ENCODE peak calls at places on chromosome 18, in six cellular contexts. M is H1, V is K562, O is GM12878, S is GM23338, U is HepG2. R is an unnamed sample.

GRCh38 chr18:50429207-50429948 is 54.5 kb downstream of the SKA1 start:
- DNase-seq in V (peak; percentile 45), O (no peak), M (no peak), U (peak; percentile 18), S (peak; percentile 76), R (no peak)

GRCh38 chr18:24231773-24232735 is 93.2 kb downstream of the CABYR start:
- DNase-seq in S (no peak), U (no peak), V (no peak), M (no peak), O (no peak), R (no peak)

GRCh38 chr18:56003009-56003408 is 415.0 kb upstream of the TCF4 start:
- DNase-seq in O (no peak), M (no peak), S (no peak), U (no peak), V (no peak), R (no peak)

GRCh38 chr18:31217455-31217854 is 54.8 kb upstream of the DSC1 start:
- DNase-seq in O (no peak), M (no peak), U (no peak), S (no peak), V (no peak), R (no peak)

GRCh38 chr18:27808678-27809077 is 368.3 kb downstream of the CDH2 start:
- DNase-seq in V (no peak), M (no peak), O (no peak), U (no peak), S (no peak), R (no peak)

GRCh38 chr18:64238076-64238475 is 89.2 kb upstream of the LINC00305 start:
- DNase-seq in S (no peak), M (no peak), V (no peak), O (no peak), U (no peak), R (no peak)

GRCh38 chr18:53798516-53798915 is 426.0 kb downstream of the MBD2 start:
- DNase-seq in S (no peak), V (no peak), M (no peak), O (no peak), U (no peak), R (no peak)

GRCh38 chr18:5173216-5173615 is 23.8 kb downstream of the AKAIN1 start:
- DNase-seq in M (no peak), U (no peak), O (no peak), S (no peak), V (no peak), R (no peak)

GRCh38 chr18:63775166-63775730 is at the start of gene SERPINB7:
- DNase-seq in S (no peak), U (no peak), O (no peak), M (no peak), V (no peak), R (no peak)

GRCh38 chr18:60838677-60839076 is 466.1 kb upstream of the MC4R start:
- DNase-seq in V (no peak), S (no peak), U (no peak), O (no peak), M (no peak), R (no peak)

GRCh38 chr18:32661486-32662299 is 111.1 kb downstream of the KLHL14 start:
- DNase-seq in O (no peak), U (no peak), M (no peak), S (no peak), V (no peak), R (no peak)

GRCh38 chr18:42192251-42193248 is 237.5 kb downstream of the PIK3C3 start:
- DNase-seq in M (no peak), U (peak; percentile 85), S (no peak), O (no peak), V (no peak), R (no peak)

GRCh38 chr18:57436193-57436964 is 1.2 kb downstream of the ONECUT2 start:
- DNase-seq in S (peak; percentile 52), O (no peak), M (peak; percentile 61), V (no peak), U (no peak), R (peak; percentile 33)

GRCh38 chr18:69898241-69898861 is 49.3 kb downstream of the CD226 start:
- DNase-seq in U (peak; percentile 18), M (no peak), O (no peak), V (no peak), S (no peak), R (no peak)

GRCh38 chr18:43592268-43592667 is 315.0 kb upstream of the SYT4 start:
- DNase-seq in U (no peak), V (no peak), M (no peak), S (no peak), O (no peak), R (no peak)

GRCh38 chr18:57444301-57444759 is 9.2 kb downstream of the ONECUT2 start:
- DNase-seq in V (no peak), U (no peak), S (peak; percentile 15), M (no peak), O (no peak), R (no peak)

GRCh38 chr18:76351961-76352581 is 143.0 kb downstream of the ZNF516 start:
- DNase-seq in M (no peak), U (peak; percentile 80), S (peak; percentile 40), O (no peak), V (no peak), R (no peak)

DNA sequence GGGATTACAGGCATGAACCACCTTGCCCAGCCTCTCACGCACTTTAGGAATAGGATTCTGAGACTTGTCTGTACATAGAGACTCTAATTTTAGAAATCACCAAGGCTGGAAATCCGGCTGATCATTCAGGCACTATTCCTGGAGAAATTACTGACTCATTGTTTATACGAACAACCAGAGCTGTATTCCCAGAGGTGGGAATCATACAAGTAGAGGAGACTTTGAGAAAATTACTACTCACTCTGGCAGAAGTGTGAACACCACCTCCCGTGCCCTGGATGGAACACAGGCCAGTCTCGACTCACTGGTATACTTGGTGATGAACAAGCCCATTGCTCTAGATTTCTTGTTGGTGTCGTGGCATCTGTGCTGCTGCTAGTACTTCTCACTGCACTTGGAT is 5.8 kb upstream of the ADNP2 start:
- DNase-seq in M (no peak), O (no peak), S (no peak), U (no peak), V (no peak), R (no peak)
- TF ChIP-seq CREB1 in M (no peak), O (no peak), S (no peak), U (no peak), V (no peak), R (no peak)

GRCh38 chr18:8333961-8334360 is 275.3 kb upstream of the RAB12 start:
- DNase-seq in U (no peak), O (no peak), V (no peak), S (no peak), M (no peak), R (no peak)

GRCh38 chr18:8337216-8337615 is 272.0 kb upstream of the RAB12 start:
- DNase-seq in M (no peak), U (no peak), V (no peak), O (no peak), S (no peak), R (no peak)

GRCh38 chr18:8341481-8342230 is 267.6 kb upstream of the RAB12 start:
- DNase-seq in O (no peak), S (peak; percentile 20), M (no peak), V (no peak), U (peak; percentile 97), R (no peak)

GRCh38 chr18:8339958-8340357 is 269.3 kb upstream of the RAB12 start:
- DNase-seq in S (no peak), M (no peak), O (no peak), V (no peak), U (no peak), R (no peak)
- TF ChIP-seq CREB1 in S (no peak), M (no peak), O (no peak), V (no peak), U (no peak), R (no peak)

GRCh38 chr18:35983147-35983546 is 10.7 kb downstream of the RMP24 start:
- DNase-seq in O (no peak), M (no peak), V (no peak), S (peak; percentile 3), U (no peak), R (no peak)

GRCh38 chr18:35979112-35979511 is 6.6 kb downstream of the RMP24 start:
- DNase-seq in O (no peak), M (no peak), V (no peak), U (no peak), S (no peak), R (no peak)

GRCh38 chr18:35983818-35984217 is 11.3 kb downstream of the RMP24 start:
- DNase-seq in U (no peak), V (no peak), O (no peak), S (no peak), M (no peak), R (no peak)

DNA sequence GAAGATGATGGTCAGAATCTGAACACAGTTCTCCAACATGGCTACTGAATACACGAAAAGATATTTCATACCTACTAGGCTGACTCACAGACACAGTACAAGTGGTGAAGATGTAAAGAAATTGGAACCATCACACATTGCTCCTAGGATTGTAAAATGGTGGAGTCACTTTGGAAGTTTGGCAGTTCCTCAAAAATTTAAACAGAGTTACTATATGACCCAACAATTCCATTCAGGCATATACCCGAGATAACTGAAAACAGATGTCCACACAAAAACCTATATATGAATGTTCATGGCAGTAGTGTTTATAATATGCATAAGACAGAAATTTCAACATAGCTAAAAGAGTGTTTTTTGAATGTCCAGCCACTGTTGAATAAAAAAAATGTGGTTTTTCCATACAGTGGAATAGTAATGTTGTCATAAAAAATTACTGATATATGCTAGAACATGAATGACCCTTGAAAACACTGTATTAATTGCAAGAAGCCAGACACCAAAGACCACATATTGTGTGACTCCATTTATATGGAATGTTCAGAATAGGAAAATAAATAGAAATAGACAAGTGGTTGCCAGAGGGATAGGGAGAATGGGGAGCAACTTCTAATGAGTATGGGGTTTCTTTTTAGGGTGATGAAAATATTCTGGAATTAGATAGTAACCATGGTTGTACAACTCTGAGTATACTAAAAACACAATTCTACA is 10.1 kb downstream of the RMP24 start:
- DNase-seq in U (no peak), S (no peak), V (no peak), M (no peak), O (no peak), R (no peak)
- TF ChIP-seq CREB1 in U (no peak), S (no peak), V (no peak), M (no peak), O (no peak), R (no peak)

GRCh38 chr18:61891874-61892273 is 933 bp downstream of the RNF152 start:
- DNase-seq in O (no peak), S (no peak), M (no peak), U (no peak), V (no peak), R (no peak)
- TF ChIP-seq CREB1 in O (no peak), S (no peak), M (no peak), U (no peak), V (no peak), R (no peak)

DNA sequence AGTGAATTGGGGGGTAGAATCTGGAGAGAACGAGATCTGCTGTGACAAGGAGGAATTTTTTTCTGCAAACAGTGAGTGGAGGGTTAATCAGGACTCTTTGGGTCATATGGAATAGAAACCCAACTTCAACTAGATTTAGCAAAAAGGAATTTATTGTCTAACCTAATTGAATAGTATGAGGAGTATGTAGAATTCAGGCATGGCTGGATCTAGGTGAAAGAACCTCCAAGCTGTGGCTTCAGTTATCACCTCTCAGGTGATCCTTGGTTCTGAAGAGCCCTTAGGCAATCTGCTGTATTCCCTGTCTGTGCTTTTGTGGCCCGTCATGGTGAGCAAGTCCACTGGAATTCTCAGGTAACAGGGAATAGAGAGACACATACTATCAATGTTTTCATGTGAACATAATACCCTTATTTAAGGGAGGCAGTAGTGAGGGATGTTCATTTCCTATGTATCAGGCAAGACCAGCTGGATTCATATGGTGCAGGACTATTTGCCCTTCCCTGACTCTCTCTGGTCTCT is 164.7 kb downstream of the ALPK2 start:
- DNase-seq in V (no peak), S (no peak), M (no peak), U (no peak), O (no peak), R (no peak)
- TF ChIP-seq CREB1 in V (no peak), S (no peak), M (no peak), U (no peak), O (no peak), R (no peak)

R was measured in WTC11.